ENCODE peak calls at places on chromosome 1, in four cellular contexts. C is AG04450, V is transverse colon, E is psoas muscle. A is an unnamed sample.

GRCh38 chr1:5937373-5937857 is 54.8 kb downstream of the NPHP4 start:
- DNase-seq in C (no peak), E (no peak), V (no peak), A (no peak)

GRCh38 chr1:150931773-150932172 is 5.6 kb downstream of the SETDB1 start:
- DNase-seq in V (no peak), E (no peak), C (no peak), A (no peak)

GRCh38 chr1:215830221-215830620 is 263.1 kb downstream of the KCTD3 start:
- DNase-seq in E (no peak), V (no peak), C (no peak), A (no peak)

GRCh38 chr1:16111771-16112557 is 38.5 kb upstream of the FAM131C start:
- DNase-seq in V (no peak), C (peak), E (no peak), A (no peak)

GRCh38 chr1:19765623-19766022 is 34.1 kb downstream of the TMCO4 start:
- DNase-seq in V (no peak), C (peak), E (no peak), A (peak)

GRCh38 chr1:67314696-67315095 is 7.0 kb downstream of the IL12RB2 start:
- DNase-seq in C (no peak), V (no peak), E (no peak), A (no peak)

GRCh38 chr1:30411206-30411605 is 312.2 kb downstream of the MATN1 start:
- DNase-seq in V (no peak), E (no peak), C (no peak), A (no peak)

GRCh38 chr1:209583408-209583807 is at the start of gene CAMK1G:
- DNase-seq in C (peak), E (no peak), V (no peak), A (no peak)

GRCh38 chr1:232459826-232460225 is 170.1 kb downstream of the SIPA1L2 start:
- DNase-seq in V (no peak), C (no peak), E (no peak), A (no peak)

GRCh38 chr1:87790756-87791155 is 462.1 kb downstream of the LMO4 start:
- DNase-seq in V (no peak), C (no peak), E (no peak), A (no peak)

GRCh38 chr1:89822999-89823628 is 2.3 kb downstream of the LRRC8D start:
- DNase-seq in E (no peak), C (no peak), V (no peak), A (no peak)

GRCh38 chr1:21077085-21077484 is 99.6 kb downstream of the EIF4G3 start:
- DNase-seq in C (no peak), V (no peak), E (no peak), A (no peak)

GRCh38 chr1:195717651-195718050 is 890.6 kb downstream of the KCNT2 start:
- DNase-seq in E (no peak), C (no peak), V (no peak), A (no peak)

GRCh38 chr1:15919316-15919715 is 56.6 kb downstream of the ZBTB17 start:
- DNase-seq in V (no peak), E (no peak), C (peak), A (peak)

GRCh38 chr1:152013664-152014237 is 20.1 kb upstream of the S100A10 start:
- DNase-seq in C (no peak), E (no peak), V (peak), A (no peak)

GRCh38 chr1:237525102-237525501 is 365.6 kb downstream of the ZP4 start:
- DNase-seq in V (no peak), C (no peak), E (no peak), A (no peak)

GRCh38 chr1:191498318-191498717 is 659.9 kb upstream of the RGS18 start:
- DNase-seq in E (no peak), C (no peak), V (no peak), A (no peak)

GRCh38 chr1:84861988-84862644 is 30.9 kb downstream of the LPAR3 start:
- DNase-seq in C (no peak), E (no peak), V (no peak), A (no peak)

GRCh38 chr1:194476872-194477271 is 1290.5 kb upstream of the B3GALT2 start:
- DNase-seq in V (no peak), E (no peak), C (no peak), A (no peak)

GRCh38 chr1:30295674-30296073 is 427.7 kb downstream of the MATN1 start:
- DNase-seq in V (no peak), E (no peak), C (no peak), A (no peak)

GRCh38 chr1:45067806-45068205 is 55.8 kb downstream of the UROD start:
- DNase-seq in C (no peak), V (no peak), E (no peak), A (no peak)

GRCh38 chr1:183416850-183417690 is 1.1 kb downstream of the NMNAT2 start:
- DNase-seq in E (peak), V (peak), C (peak), A (no peak)

GRCh38 chr1:7266561-7266960 is 481.3 kb downstream of the CAMTA1 start:
- DNase-seq in C (no peak), V (no peak), E (no peak), A (no peak)

GRCh38 chr1:210786546-210786945 is 347.4 kb downstream of the KCNH1 start:
- DNase-seq in C (no peak), E (no peak), V (no peak), A (no peak)

GRCh38 chr1:221302357-221303147 is 423.3 kb downstream of the HLX start:
- DNase-seq in V (no peak), E (no peak), C (no peak), A (no peak)

GRCh38 chr1:54977938-54978337 is 2.5 kb upstream of the TMEM61 start:
- DNase-seq in V (peak), E (no peak), C (no peak), A (no peak)

GRCh38 chr1:227272428-227272827 is 45.9 kb downstream of the CDC42BPA start:
- DNase-seq in E (no peak), V (no peak), C (no peak), A (no peak)

GRCh38 chr1:214234635-214235025 is 46.3 kb upstream of the SMYD2 start:
- DNase-seq in V (no peak), E (no peak), C (no peak), A (no peak)

GRCh38 chr1:111279144-111279543 is 11.5 kb upstream of the CHIA start:
- DNase-seq in V (no peak), E (no peak), C (no peak), A (no peak)

DNA sequence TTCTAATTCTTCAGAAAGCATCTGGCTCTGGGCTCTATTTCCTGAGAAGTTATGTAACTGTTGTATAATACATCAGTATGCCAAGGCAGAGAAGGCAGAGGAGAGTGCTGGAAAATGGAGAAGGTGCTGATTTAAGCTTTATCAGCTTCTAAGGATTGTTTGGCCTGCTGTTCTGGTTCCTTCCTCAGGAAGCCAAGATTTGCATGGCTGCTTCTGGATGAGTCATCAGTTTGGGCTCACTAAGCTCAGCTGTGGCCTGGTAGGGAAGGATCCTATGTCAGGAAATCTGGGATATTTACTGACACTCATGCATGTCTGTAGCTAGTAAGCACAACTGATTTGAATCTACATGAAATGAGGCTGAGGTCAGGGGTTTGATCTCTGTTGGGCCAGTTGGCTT is 73.2 kb upstream of the ADGRL4 start:
- DNase-seq in V (no peak), C (peak), E (no peak), A (no peak)
- H3K27ac ChIP-seq in V (no peak), C (no peak), E (no peak), A (no peak)

DNA sequence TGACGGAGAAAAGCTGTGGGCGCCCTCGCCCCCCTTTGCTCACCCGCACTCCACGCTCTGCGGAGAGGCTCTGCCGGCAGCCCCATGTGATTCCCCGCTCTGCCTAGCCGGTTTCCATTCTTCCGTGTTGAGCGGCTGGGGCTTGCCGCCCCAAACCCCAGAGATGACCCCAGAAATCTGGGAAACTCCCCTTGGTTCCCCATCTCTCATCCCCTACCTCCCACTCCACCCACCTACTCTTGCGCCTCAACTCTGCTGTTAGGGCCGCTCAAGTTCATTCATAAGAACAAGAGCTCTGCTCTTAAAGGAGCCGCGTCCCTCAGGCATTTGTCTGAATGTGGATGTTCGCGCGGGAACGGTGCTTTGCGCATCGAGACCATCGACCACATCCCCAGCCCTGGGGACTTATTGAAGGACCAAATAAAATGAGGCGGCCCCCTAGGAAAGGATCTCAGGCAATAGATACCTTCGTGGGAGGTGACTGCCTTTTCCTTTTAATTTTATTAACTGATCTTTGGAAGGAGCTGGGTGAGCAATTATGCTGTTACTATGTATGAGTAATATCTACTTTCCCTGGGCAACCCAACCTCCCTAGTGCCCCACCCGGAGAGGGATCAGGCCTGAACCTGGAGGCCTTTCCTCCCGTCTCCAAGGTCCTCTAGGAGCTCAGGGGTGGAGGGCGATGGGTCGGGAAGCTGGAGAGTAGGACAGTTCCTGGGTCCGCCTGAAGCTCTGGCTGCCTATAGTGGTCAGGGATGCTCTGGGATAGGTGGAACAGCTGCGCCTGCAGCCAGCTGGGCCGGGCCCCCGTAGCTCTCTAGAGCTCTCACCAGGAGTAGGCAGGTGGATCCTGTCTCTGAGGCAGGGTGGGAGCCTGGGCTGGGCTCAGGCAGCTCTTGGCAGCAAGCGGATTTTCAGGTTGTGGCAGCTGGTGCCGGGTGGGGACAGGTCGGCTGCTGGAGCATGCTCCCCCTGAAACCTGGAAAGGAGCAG is 898 bp downstream of the MFSD2A start:
- DNase-seq in V (peak), C (no peak), E (no peak), A (peak)
- H3K27ac ChIP-seq in V (peak), C (peak), E (no peak), A (no peak)

DNA sequence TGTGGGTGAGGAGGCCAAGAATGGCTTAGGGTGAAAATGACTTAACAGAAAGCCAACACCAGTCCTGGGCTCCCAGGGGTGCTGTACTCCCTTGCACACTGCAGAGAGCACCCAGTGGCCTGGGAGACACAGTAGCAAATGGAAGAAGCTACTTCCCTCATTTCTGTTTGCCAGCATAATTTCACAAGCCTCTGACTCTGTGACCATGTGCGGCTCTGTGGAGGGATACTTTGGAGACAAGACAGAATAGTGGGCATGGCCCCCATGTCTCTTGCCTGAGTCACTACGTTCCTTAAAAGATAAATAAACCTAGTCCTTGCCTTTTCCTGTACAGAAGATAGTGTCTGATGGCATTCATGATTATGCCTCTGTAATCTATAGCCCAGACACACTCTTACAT is 38.1 kb downstream of the TRIM62 start:
- DNase-seq in E (no peak), C (peak), V (no peak), A (no peak)
- H3K27ac ChIP-seq in E (no peak), C (peak), V (no peak), A (no peak)

GRCh38 chr1:65471213-65471833 is 50.9 kb downstream of the LEPR start:
- DNase-seq in C (no peak), V (no peak), E (no peak), A (no peak)

GRCh38 chr1:65470766-65471165 is 50.3 kb downstream of the LEPR start:
- DNase-seq in C (no peak), V (no peak), E (no peak), A (no peak)

GRCh38 chr1:65469126-65469888 is 48.8 kb downstream of the LEPR start:
- DNase-seq in C (no peak), E (no peak), V (no peak), A (no peak)

GRCh38 chr1:65471901-65472332 is 51.4 kb downstream of the LEPR start:
- DNase-seq in E (no peak), C (no peak), V (no peak), A (no peak)

DNA sequence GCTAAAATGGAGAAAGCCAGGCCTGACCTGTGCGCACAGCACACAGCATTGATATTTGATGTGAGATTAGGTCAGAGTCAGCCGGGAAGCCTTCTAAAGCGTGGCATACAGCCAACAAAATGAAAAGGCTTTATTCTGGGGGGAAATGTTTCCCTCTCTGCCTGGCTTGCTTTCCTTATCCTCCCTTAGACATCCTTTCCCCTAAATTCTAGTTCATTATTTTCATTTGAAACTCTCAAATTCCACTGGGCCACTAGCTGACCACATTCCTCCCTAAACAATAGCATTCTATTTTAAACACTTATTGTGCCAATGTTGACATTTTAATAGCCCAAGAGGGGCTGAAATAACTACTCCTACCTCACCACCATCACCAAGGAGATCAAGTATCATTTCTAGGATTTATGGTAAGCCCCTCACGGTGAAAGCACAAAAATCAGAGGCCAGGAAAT is 49.4 kb downstream of the LEPR start:
- DNase-seq in C (no peak), V (no peak), E (no peak), A (no peak)
- H3K27ac ChIP-seq in C (no peak), V (no peak), E (no peak), A (no peak)

DNA sequence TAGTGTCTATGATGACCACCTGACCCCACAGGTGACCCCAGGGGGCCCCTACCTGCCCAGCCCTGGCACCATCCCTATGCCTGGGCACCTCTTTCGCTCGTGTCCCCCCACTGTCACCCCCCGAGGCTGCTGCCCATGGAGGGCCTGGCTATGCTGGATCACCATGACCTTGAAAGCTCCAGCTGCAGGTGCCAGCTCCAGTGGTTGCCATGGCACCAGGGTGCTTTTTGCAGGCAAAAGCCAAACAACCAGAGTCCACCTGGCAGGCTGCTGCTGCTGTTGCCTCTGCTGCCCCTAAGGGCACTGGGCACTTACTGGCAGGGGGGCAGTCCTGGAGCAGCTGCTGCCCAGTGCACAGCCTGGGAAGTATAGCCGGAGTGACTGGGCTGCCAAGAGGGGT is 21.7 kb downstream of the ETNK2 start:
- DNase-seq in E (no peak), V (no peak), C (no peak), A (peak)
- H3K27ac ChIP-seq in E (no peak), V (no peak), C (peak), A (peak)

A was measured in PC-9.